ENCODE peak calls at places on chromosome 13, in nine cellular contexts. Z, E, K, V, N, Y, H, P and M are unnamed samples.

GRCh38 chr13:29165216-29165615 is 345.1 kb downstream of the MTUS2 start:
- DNase-seq in E (no peak), P (no peak), N (no peak), K (no peak), H (no peak), V (no peak), Y (no peak), Z (no peak), M (no peak)

GRCh38 chr13:96781141-96781540 is 213.1 kb downstream of the OXGR1 start:
- DNase-seq in P (no peak), H (peak), E (no peak), V (no peak), N (no peak), Y (no peak), K (no peak), Z (no peak), M (no peak)

GRCh38 chr13:101945435-101945834 is 456.4 kb downstream of the FGF14 start:
- DNase-seq in K (no peak), Y (no peak), P (no peak), H (no peak), E (no peak), V (no peak), N (no peak), Z (no peak), M (no peak)

GRCh38 chr13:113427562-113428468 is 25.5 kb downstream of the ADPRHL1 start:
- DNase-seq in Z (no peak), E (no peak), Y (no peak), V (no peak), P (no peak), N (no peak), K (no peak), H (no peak), M (no peak)

GRCh38 chr13:77196052-77196618 is 130.8 kb downstream of the MYCBP2 start:
- DNase-seq in N (no peak), Y (no peak), Z (no peak), V (no peak), E (no peak), K (no peak), H (no peak), P (no peak), M (no peak)

GRCh38 chr13:84191199-84191598 is 308.9 kb upstream of the SLITRK1 start:
- DNase-seq in Z (no peak), H (no peak), V (no peak), Y (peak), K (no peak), P (no peak), N (no peak), E (no peak), M (no peak)

GRCh38 chr13:79647518-79647917 is 166.6 kb downstream of the NDFIP2 start:
- DNase-seq in V (no peak), E (no peak), Y (no peak), H (no peak), P (peak), N (peak), K (no peak), Z (no peak), M (no peak)

GRCh38 chr13:45511310-45512147 is 46.8 kb downstream of the COG3 start:
- DNase-seq in H (no peak), N (no peak), V (no peak), P (peak), Y (peak), E (no peak), K (no peak), Z (no peak), M (no peak)

GRCh38 chr13:88217372-88217771 is 546.2 kb downstream of the SLITRK5 start:
- DNase-seq in E (no peak), Y (no peak), Z (no peak), K (no peak), N (no peak), P (no peak), V (no peak), H (no peak), M (no peak)